ENCODE peak calls at places on chromosomes 6 and 20, in eight cellular contexts. E, H, W, Z, Y, K, N and S are unnamed samples.

GRCh38 chr20:1811621-1812498 is 83.3 kb upstream of the SIRPA start:
- DNase-seq in E (no peak), N (no peak), Y (no peak), W (no peak), K (no peak), Z (no peak), H (peak), S (no peak)

GRCh38 chr20:5974531-5974930 is 24.1 kb downstream of the MCM8 start:
- DNase-seq in E (no peak), K (no peak), Z (no peak), W (no peak), Y (no peak), H (no peak), N (no peak), S (no peak)

GRCh38 chr6:132085731-132086130 is 134.6 kb upstream of the CCN2 start:
- DNase-seq in H (no peak), Z (no peak), W (no peak), Y (no peak), K (no peak), E (no peak), N (no peak), S (no peak)

GRCh38 chr20:10925767-10926166 is 252.0 kb upstream of the JAG1 start:
- DNase-seq in W (no peak), Y (no peak), N (no peak), Z (no peak), E (no peak), K (no peak), H (no peak), S (no peak)

GRCh38 chr20:19138758-19139157 is 73.7 kb upstream of the SLC24A3 start:
- DNase-seq in K (no peak), N (no peak), Y (no peak), Z (no peak), E (no peak), W (no peak), H (no peak), S (no peak)

GRCh38 chr20:13953227-13953626 is 37.2 kb downstream of the SEL1L2 start:
- DNase-seq in E (no peak), K (no peak), N (no peak), Y (no peak), W (no peak), H (no peak), Z (no peak), S (no peak)

GRCh38 chr6:162090734-162091133 is 636.8 kb downstream of the PRKN start:
- DNase-seq in Z (no peak), Y (no peak), W (no peak), H (no peak), N (no peak), E (no peak), K (no peak), S (no peak)

GRCh38 chr6:15441215-15441868 is 195.5 kb downstream of the JARID2 start:
- DNase-seq in K (peak), H (no peak), Z (peak), N (peak), Y (peak), W (no peak), E (no peak), S (peak)